ENCODE peak calls at places on chromosomes 4 and X, in six cellular contexts. K is substantia nigra, R is caudate nucleus, E is endodermal cell, Q is OCI-LY7, C is IMR-90. J is an unnamed sample.
A peak's percentile ranks its signal among the peaks of the same experiment; 100 is the strongest.

GRCh38 chrX:39011454-39012204 is 210.4 kb downstream of the MID1IP1 start:
- DNase-seq in E (no peak), R (no peak), Q (no peak), K (no peak), C (no peak), J (no peak)

GRCh38 chrX:65451663-65452062 is 82.9 kb downstream of the LAS1L start:
- DNase-seq in R (no peak), C (peak; percentile 33), K (no peak), E (peak; percentile 55), Q (peak; percentile 64), J (peak; percentile 48)

GRCh38 chr4:76733380-76733779 is 164.6 kb downstream of the SOWAHB start:
- DNase-seq in E (peak; percentile 77), K (no peak), Q (no peak), C (no peak), R (no peak), J (no peak)

GRCh38 chr4:108982786-108983185 is 219.9 kb upstream of the ETNPPL start:
- DNase-seq in C (no peak), K (no peak), E (no peak), Q (no peak), R (no peak), J (no peak)

GRCh38 chr4:145540235-145540634 is 58.6 kb downstream of the SMAD1 start:
- DNase-seq in E (no peak), K (no peak), C (peak; percentile 51), R (no peak), Q (no peak), J (no peak)

GRCh38 chrX:46573331-46573895 is at the start of gene CHST7:
- DNase-seq in R (no peak), K (peak; percentile 5), E (peak; percentile 85), C (peak; percentile 52), Q (peak; percentile 77), J (peak; percentile 53)

GRCh38 chrX:53882331-53882730 is 161.9 kb downstream of the PHF8 start:
- DNase-seq in E (peak; percentile 45), R (no peak), Q (no peak), C (peak; percentile 76), K (no peak), J (peak; percentile 2)

GRCh38 chr4:176981074-176981473 is 188.4 kb upstream of the VEGFC start:
- DNase-seq in C (no peak), R (no peak), K (no peak), E (no peak), Q (no peak), J (no peak)

GRCh38 chr4:80042821-80043220 is 30.2 kb downstream of the ANTXR2 start:
- DNase-seq in Q (no peak), C (no peak), R (no peak), K (no peak), E (no peak), J (no peak)
- H3K27ac ChIP-seq in Q (no peak overlapping the region), C (no peak overlapping the region), R (no peak overlapping the region), K (no peak overlapping the region), E (no peak overlapping the region), J (no peak overlapping the region)

GRCh38 chrX:23666282-23666681 is 1.0 kb upstream of the PRDX4 start:
- DNase-seq in E (peak; percentile 48), Q (no peak), C (no peak), K (no peak), R (no peak), J (no peak)
- H3K27ac ChIP-seq in E (no peak overlapping the region), Q (peak overlapping the region; percentile 57), C (peak overlapping the region; percentile 65), K (no peak overlapping the region), R (no peak overlapping the region), J (no peak overlapping the region)

DNA sequence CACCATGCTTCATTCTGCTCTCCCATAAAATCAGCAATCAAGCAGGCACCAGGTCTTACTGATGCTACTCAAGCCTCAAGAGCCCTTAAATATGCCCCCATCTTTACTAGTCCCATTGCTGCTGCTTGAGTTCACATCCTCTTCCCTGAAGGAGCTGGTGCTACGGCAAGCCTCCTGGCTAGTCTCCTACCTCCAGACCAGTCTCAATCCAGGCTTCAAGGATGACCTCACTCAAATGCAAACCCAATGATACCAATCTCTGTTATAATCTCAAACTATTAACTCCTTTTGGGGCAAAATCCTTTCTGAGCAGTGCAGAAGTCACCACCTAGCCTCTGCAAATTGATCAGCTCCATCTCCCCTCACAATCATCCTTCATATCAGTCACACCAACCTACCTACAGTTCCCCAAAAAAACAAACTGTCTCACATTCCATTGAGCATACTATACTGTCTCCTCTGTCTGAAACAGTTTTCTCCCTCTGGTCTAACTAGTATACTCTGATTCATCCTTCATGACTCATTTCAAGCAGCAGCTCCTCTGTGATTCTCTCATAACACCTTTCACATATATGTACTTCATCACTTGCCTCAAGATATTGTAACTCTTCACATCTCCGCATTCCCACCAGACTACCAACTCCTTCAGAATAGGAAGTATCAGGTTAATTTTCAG is 30.0 kb downstream of the PAPSS1 start:
- DNase-seq in C (peak; percentile 94), K (no peak), Q (no peak), E (no peak), R (no peak), J (peak; percentile 76)
- H3K27ac ChIP-seq in C (no peak overlapping the region), K (no peak overlapping the region), Q (no peak overlapping the region), E (no peak overlapping the region), R (no peak overlapping the region), J (peak overlapping the region; percentile 39)

DNA sequence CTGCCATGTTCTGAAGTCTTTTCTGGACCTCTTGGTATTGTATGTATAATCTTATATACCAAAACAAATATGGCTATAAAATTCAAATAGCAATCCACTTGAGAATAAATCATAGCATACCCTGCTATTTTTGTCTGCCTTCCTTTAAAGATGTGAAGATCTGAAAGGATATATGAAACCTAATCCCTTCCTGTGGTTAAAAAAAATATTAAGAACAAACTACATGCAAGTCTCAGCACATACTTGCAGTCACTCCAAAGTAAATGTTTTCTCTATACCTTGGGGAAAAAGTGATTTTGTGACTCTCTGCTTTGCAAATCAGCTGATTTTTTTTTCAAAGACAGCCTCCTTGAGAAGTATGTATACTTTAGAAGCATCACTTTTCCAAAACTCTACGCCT is 322.9 kb downstream of the ANKRD50 start:
- DNase-seq in Q (no peak), K (no peak), R (no peak), E (no peak), C (peak; percentile 10), J (no peak)
- H3K27ac ChIP-seq in Q (no peak overlapping the region), K (no peak overlapping the region), R (no peak overlapping the region), E (no peak overlapping the region), C (no peak overlapping the region), J (no peak overlapping the region)

GRCh38 chr4:168690199-168690598 is 193.3 kb downstream of the PALLD start:
- DNase-seq in E (no peak), K (no peak), R (no peak), C (no peak), Q (no peak), J (no peak)
- H3K27ac ChIP-seq in E (no peak overlapping the region), K (no peak overlapping the region), R (no peak overlapping the region), C (no peak overlapping the region), Q (no peak overlapping the region), J (no peak overlapping the region)

GRCh38 chr4:184383497-184384055 is 90.8 kb downstream of the IRF2 start:
- DNase-seq in C (peak; percentile 99), K (no peak), E (peak; percentile 20), Q (no peak), R (no peak), J (peak; percentile 94)

GRCh38 chr4:184384056-184384809 is 90.1 kb downstream of the IRF2 start:
- DNase-seq in C (peak; percentile 96), E (peak; percentile 49), Q (peak; percentile 92), R (no peak), K (no peak), J (peak; percentile 95)

GRCh38 chr4:184386271-184386781 is 88.0 kb downstream of the IRF2 start:
- DNase-seq in R (no peak), E (peak; percentile 67), K (no peak), C (no peak), Q (no peak), J (no peak)

GRCh38 chr4:184385705-184386141 is 88.6 kb downstream of the IRF2 start:
- DNase-seq in Q (no peak), K (no peak), C (no peak), E (peak; percentile 53), R (no peak), J (no peak)

DNA sequence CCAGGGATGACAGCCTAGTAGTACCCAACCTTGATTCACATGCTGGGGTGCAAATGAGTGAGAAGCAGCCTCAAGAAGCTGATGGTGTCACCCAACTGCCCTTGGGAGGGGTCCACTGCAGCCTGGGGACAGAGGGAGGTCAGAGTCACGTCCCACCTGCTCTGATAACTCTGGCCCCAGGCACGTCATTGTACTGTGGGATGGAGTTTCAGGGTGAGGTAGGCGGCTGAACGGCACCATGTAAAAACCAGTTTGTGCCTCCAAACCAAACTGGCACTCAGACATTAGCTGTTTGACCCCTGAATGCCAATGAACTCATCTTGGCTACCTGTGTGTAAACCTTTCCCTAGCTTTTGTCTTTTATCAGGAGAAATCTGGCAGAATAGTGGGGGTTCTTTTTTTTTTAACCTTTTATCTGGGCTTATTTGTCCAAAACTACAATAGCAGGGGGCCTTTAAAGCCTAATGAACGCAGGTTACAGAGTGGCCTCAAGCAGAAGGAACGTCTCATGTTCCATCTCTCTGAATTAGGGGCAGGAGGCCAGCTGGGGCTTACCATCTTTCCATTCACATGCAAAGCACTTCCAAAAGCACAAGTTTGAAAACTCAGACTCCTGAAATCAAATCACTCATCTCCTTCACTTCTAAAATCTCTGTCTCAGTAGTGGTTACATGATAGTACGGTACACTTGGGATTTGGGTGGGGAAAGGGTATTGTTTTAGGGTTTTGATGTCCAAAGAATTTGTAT is 89.4 kb downstream of the IRF2 start:
- DNase-seq in C (peak; percentile 46), Q (peak; percentile 25), K (no peak), E (peak; percentile 42), R (no peak), J (no peak)
- H3K27ac ChIP-seq in C (peak overlapping the region; percentile 92), Q (no peak overlapping the region), K (peak overlapping the region; percentile 59), E (no peak overlapping the region), R (peak overlapping the region; percentile 24), J (peak overlapping the region; percentile 97)

GRCh38 chrX:30618160-30618765 is 35.0 kb upstream of the GK start:
- DNase-seq in E (peak; percentile 63), K (no peak), Q (peak; percentile 12), C (no peak), R (no peak), J (no peak)

GRCh38 chrX:30622361-30622760 is 30.9 kb upstream of the GK start:
- DNase-seq in R (no peak), C (no peak), E (no peak), Q (no peak), K (no peak), J (no peak)

GRCh38 chrX:30626402-30626801 is 26.8 kb upstream of the GK start:
- DNase-seq in Q (no peak), K (no peak), C (no peak), R (no peak), E (no peak), J (no peak)

GRCh38 chrX:30620125-30620524 is 33.1 kb upstream of the GK start:
- DNase-seq in C (peak; percentile 26), R (no peak), E (no peak), Q (no peak), K (no peak), J (no peak)

GRCh38 chrX:30620980-30621716 is 32.1 kb upstream of the GK start:
- DNase-seq in K (no peak), C (peak; percentile 93), E (no peak), Q (no peak), R (no peak), J (peak; percentile 80)
- H3K27ac ChIP-seq in K (no peak overlapping the region), C (no peak overlapping the region), E (no peak overlapping the region), Q (no peak overlapping the region), R (no peak overlapping the region), J (peak overlapping the region; percentile 60)

GRCh38 chr4:39042365-39042764 is 10.2 kb upstream of the TMEM156 start:
- DNase-seq in K (no peak), C (peak; percentile 34), E (no peak), Q (no peak), R (peak; percentile 9), J (no peak)
- H3K27ac ChIP-seq in K (peak overlapping the region; percentile 9), C (peak overlapping the region; percentile 87), E (no peak overlapping the region), Q (peak overlapping the region; percentile 28), R (peak overlapping the region; percentile 30), J (peak overlapping the region; percentile 99)

J was measured in brain microvascular endothelial cell.